ENCODE peak calls at places on chromosomes 12 and 14, in ten cellular contexts. One of them, this sample, is unnamed.

GRCh38 chr12:113740699-113741098 is 225.4 kb downstream of the RBM19 start:
- DNase-seq in body of pancreas: no peak
- DNase-seq in transverse colon: no peak
- DNase-seq in H54: no peak
- DNase-seq in A549: no peak
- DNase-seq in IMR-90: no peak
- DNase-seq in K562: peak; percentile 63
- DNase-seq in endothelial cell of umbilical vein: no peak
- DNase-seq in right lobe of liver: no peak
- DNase-seq in breast epithelium: no peak
- DNase-seq in this sample: no peak

GRCh38 chr12:120698677-120699076 is 11.6 kb upstream of the UNC119B start:
- DNase-seq in body of pancreas: no peak
- DNase-seq in transverse colon: no peak
- DNase-seq in H54: no peak
- DNase-seq in A549: no peak
- DNase-seq in IMR-90: no peak
- DNase-seq in K562: no peak
- DNase-seq in endothelial cell of umbilical vein: peak; percentile 71
- DNase-seq in right lobe of liver: no peak
- DNase-seq in breast epithelium: no peak
- DNase-seq in this sample: no peak

GRCh38 chr14:54446201-54446693 is 5.1 kb upstream of the CNIH1 start:
- DNase-seq in body of pancreas: no peak
- DNase-seq in transverse colon: peak; percentile 64
- DNase-seq in H54: no peak
- DNase-seq in A549: no peak
- DNase-seq in IMR-90: no peak
- DNase-seq in K562: no peak
- DNase-seq in endothelial cell of umbilical vein: no peak
- DNase-seq in right lobe of liver: no peak
- DNase-seq in breast epithelium: no peak
- DNase-seq in this sample: peak; percentile 14

GRCh38 chr14:85565862-85566296 is 35.9 kb downstream of the FLRT2 start:
- DNase-seq in body of pancreas: peak; percentile 24
- DNase-seq in transverse colon: no peak
- DNase-seq in H54: no peak
- DNase-seq in A549: no peak
- DNase-seq in IMR-90: peak; percentile 69
- DNase-seq in K562: no peak
- DNase-seq in endothelial cell of umbilical vein: peak; percentile 89
- DNase-seq in right lobe of liver: no peak
- DNase-seq in breast epithelium: no peak
- DNase-seq in this sample: no peak

GRCh38 chr12:32110942-32111341 is 4.3 kb downstream of the BICD1 start:
- DNase-seq in body of pancreas: no peak
- DNase-seq in transverse colon: no peak
- DNase-seq in H54: no peak
- DNase-seq in A549: no peak
- DNase-seq in IMR-90: no peak
- DNase-seq in K562: no peak
- DNase-seq in endothelial cell of umbilical vein: no peak
- DNase-seq in right lobe of liver: no peak
- DNase-seq in breast epithelium: no peak
- DNase-seq in this sample: no peak

GRCh38 chr12:11183009-11183408 is 3.7 kb downstream of the TAS2R42 start:
- DNase-seq in body of pancreas: no peak
- DNase-seq in transverse colon: no peak
- DNase-seq in H54: no peak
- DNase-seq in A549: no peak
- DNase-seq in IMR-90: no peak
- DNase-seq in K562: no peak
- DNase-seq in endothelial cell of umbilical vein: no peak
- DNase-seq in right lobe of liver: no peak
- DNase-seq in breast epithelium: no peak
- DNase-seq in this sample: no peak

GRCh38 chr12:57091633-57092528 is 3.0 kb downstream of the NAB2 start:
- DNase-seq in body of pancreas: no peak
- DNase-seq in transverse colon: no peak
- DNase-seq in H54: no peak
- DNase-seq in A549: no peak
- DNase-seq in IMR-90: no peak
- DNase-seq in K562: no peak
- DNase-seq in endothelial cell of umbilical vein: no peak
- DNase-seq in right lobe of liver: no peak
- DNase-seq in breast epithelium: no peak
- DNase-seq in this sample: no peak

GRCh38 chr12:87140257-87140656 is 884.1 kb upstream of the MGAT4C start:
- DNase-seq in body of pancreas: no peak
- DNase-seq in transverse colon: no peak
- DNase-seq in H54: no peak
- DNase-seq in A549: no peak
- DNase-seq in IMR-90: peak; percentile 62
- DNase-seq in K562: no peak
- DNase-seq in endothelial cell of umbilical vein: no peak
- DNase-seq in right lobe of liver: no peak
- DNase-seq in breast epithelium: no peak
- DNase-seq in this sample: no peak

DNA sequence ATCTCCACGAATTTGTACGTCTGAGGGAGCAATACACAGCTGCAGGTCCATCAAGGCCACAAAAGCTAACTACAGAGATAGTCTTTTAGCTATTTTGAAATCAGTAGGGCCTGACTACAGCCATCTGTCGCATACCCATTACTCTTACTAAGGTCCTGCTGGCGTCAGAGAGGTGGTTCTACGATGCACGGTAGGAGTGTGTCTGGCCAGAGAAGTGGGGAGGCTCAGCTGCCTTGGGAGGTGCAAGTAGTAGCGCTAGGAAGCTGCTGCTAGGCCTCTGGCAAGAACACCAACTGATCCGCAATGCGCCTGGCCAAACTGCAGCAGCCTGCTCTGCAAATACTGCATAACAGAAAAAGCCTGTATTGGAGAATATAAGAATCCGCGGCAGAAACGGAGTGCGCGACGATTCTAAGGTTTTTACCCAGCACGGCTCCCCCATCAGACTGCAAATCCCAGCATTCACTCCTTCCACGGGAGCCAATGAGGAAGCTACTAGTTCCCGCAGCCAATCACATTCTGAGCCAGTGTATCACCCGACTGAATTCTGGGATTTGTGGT is 743 bp upstream of the CAND1 start:
- DNase-seq in body of pancreas: peak; percentile 92
- DNase-seq in transverse colon: peak; percentile 88
- DNase-seq in H54: peak; percentile 74
- DNase-seq in A549: peak; percentile 99
- DNase-seq in IMR-90: peak; percentile 99
- DNase-seq in K562: peak; percentile 95
- DNase-seq in endothelial cell of umbilical vein: peak; percentile 98
- DNase-seq in right lobe of liver: peak; percentile 85
- DNase-seq in breast epithelium: peak; percentile 81
- DNase-seq in this sample: peak; percentile 98
- TF ChIP-seq POLR2A in body of pancreas: peak; percentile 41
- TF ChIP-seq POLR2A in transverse colon: no peak
- TF ChIP-seq POLR2A in H54: no peak
- TF ChIP-seq POLR2A in A549: no peak
- TF ChIP-seq POLR2A in IMR-90: no peak
- TF ChIP-seq POLR2A in K562: no peak
- TF ChIP-seq POLR2A in endothelial cell of umbilical vein: peak; percentile 65
- TF ChIP-seq POLR2A in right lobe of liver: peak; percentile 58
- TF ChIP-seq POLR2A in breast epithelium: no peak
- TF ChIP-seq POLR2A in this sample: no peak

DNA sequence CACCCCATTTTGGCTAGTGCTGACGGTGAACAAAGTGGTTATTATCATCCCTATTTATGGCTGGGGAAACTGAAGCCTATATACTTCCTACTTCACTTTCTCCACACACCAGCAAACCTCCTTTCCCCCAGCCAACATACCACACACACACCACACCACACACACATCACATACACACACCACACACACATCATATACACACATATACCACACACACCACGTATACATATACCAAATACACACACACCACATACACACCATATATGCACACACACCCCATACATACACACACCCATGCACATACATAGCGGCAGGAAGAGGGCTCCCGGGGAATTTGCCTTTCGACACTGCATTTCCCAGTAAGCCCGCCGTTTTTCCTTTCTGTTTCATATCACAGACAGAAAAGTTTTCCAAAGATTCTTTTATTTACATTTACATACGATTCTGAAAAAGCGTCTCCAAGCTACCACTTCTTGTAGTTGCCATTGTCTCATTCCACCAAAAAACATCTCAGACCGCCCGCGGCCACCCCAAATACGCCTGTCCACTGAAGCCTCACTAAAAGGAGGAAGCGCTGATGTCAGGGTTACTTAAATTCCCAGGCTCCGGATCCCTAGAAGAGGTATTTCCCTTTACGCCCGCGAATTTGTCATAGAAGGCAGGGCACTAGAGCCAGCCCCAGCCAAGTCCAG is 826 bp upstream of the RAB5B start:
- DNase-seq in body of pancreas: no peak
- DNase-seq in transverse colon: peak; percentile 18
- DNase-seq in H54: no peak
- DNase-seq in A549: no peak
- DNase-seq in IMR-90: peak; percentile 53
- DNase-seq in K562: no peak
- DNase-seq in endothelial cell of umbilical vein: no peak
- DNase-seq in right lobe of liver: no peak
- DNase-seq in breast epithelium: no peak
- DNase-seq in this sample: peak; percentile 75
- TF ChIP-seq POLR2A in body of pancreas: no peak
- TF ChIP-seq POLR2A in transverse colon: peak; percentile 68
- TF ChIP-seq POLR2A in H54: no peak
- TF ChIP-seq POLR2A in A549: peak; percentile 23
- TF ChIP-seq POLR2A in IMR-90: peak; percentile 84
- TF ChIP-seq POLR2A in K562: peak; percentile 59
- TF ChIP-seq POLR2A in endothelial cell of umbilical vein: peak; percentile 42
- TF ChIP-seq POLR2A in right lobe of liver: peak; percentile 74
- TF ChIP-seq POLR2A in breast epithelium: peak; percentile 51
- TF ChIP-seq POLR2A in this sample: no peak

GRCh38 chr12:121838096-121838495 is 20.6 kb downstream of the HPD start:
- DNase-seq in body of pancreas: no peak
- DNase-seq in transverse colon: no peak
- DNase-seq in H54: no peak
- DNase-seq in A549: no peak
- DNase-seq in IMR-90: no peak
- DNase-seq in K562: no peak
- DNase-seq in endothelial cell of umbilical vein: no peak
- DNase-seq in right lobe of liver: no peak
- DNase-seq in breast epithelium: no peak
- DNase-seq in this sample: no peak

GRCh38 chr12:121839993-121840761 is 18.5 kb downstream of the HPD start:
- DNase-seq in body of pancreas: no peak
- DNase-seq in transverse colon: no peak
- DNase-seq in H54: no peak
- DNase-seq in A549: no peak
- DNase-seq in IMR-90: no peak
- DNase-seq in K562: no peak
- DNase-seq in endothelial cell of umbilical vein: no peak
- DNase-seq in right lobe of liver: no peak
- DNase-seq in breast epithelium: no peak
- DNase-seq in this sample: no peak

GRCh38 chr12:121837680-121838079 is 21.0 kb downstream of the HPD start:
- DNase-seq in body of pancreas: no peak
- DNase-seq in transverse colon: no peak
- DNase-seq in H54: no peak
- DNase-seq in A549: no peak
- DNase-seq in IMR-90: no peak
- DNase-seq in K562: no peak
- DNase-seq in endothelial cell of umbilical vein: no peak
- DNase-seq in right lobe of liver: no peak
- DNase-seq in breast epithelium: no peak
- DNase-seq in this sample: no peak

GRCh38 chr12:121843236-121843982 is 15.2 kb downstream of the HPD start:
- DNase-seq in body of pancreas: no peak
- DNase-seq in transverse colon: no peak
- DNase-seq in H54: no peak
- DNase-seq in A549: no peak
- DNase-seq in IMR-90: no peak
- DNase-seq in K562: peak; percentile 45
- DNase-seq in endothelial cell of umbilical vein: no peak
- DNase-seq in right lobe of liver: no peak
- DNase-seq in breast epithelium: no peak
- DNase-seq in this sample: no peak

DNA sequence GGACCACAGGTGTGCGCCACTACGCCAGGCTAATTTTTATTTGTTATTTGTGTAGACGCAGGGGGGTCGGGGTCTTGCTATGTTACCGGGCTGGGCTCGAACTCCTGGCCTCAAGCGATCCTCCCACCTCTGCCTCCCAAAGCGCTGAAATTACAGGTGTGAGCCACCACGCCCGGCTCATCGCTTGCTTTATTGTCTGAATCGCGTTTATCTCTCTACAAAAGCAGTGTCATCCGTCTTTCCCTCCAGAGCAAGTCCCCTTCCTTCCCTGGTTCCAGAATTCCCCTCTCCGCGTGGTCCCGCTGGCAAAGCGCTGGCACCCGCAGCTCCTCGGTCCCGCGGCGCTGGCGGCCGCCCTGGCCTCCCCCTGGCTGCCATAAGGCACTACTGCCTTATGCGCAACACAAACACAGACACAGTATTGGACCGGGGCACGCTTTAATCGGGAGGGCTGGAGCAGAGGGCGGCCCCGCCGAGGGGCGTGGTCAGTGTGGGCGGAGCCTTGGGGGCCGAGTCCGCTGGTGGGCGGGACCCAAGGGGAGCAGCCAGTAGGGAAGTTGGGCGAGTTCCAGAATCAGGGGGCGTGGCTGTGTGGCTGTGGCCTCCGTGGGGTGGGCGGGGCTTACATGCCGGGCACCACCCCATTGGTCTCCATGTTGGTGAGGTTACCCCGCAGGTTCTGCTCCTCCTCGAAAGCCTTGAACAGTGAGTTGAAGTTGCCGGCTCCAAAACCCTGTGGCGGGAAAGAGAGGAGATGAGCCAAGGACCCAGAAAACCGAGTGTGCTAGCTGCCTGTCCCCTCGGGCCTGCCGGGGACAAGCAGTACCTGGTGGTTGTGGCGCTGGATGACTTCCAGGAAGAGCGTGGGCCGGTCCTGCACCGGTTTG is 19.3 kb downstream of the HPD start:
- DNase-seq in body of pancreas: peak; percentile 100
- DNase-seq in transverse colon: peak; percentile 100
- DNase-seq in H54: peak; percentile 95
- DNase-seq in A549: peak; percentile 96
- DNase-seq in IMR-90: peak; percentile 96
- DNase-seq in K562: peak; percentile 100
- DNase-seq in endothelial cell of umbilical vein: peak; percentile 99
- DNase-seq in right lobe of liver: peak; percentile 99
- DNase-seq in breast epithelium: peak; percentile 100
- DNase-seq in this sample: peak; percentile 99
- TF ChIP-seq POLR2A in body of pancreas: peak; percentile 62
- TF ChIP-seq POLR2A in transverse colon: peak; percentile 55
- TF ChIP-seq POLR2A in H54: peak; percentile 41
- TF ChIP-seq POLR2A in A549: peak; percentile 55
- TF ChIP-seq POLR2A in IMR-90: no peak
- TF ChIP-seq POLR2A in K562: peak; percentile 91
- TF ChIP-seq POLR2A in endothelial cell of umbilical vein: peak; percentile 26
- TF ChIP-seq POLR2A in right lobe of liver: peak; percentile 60
- TF ChIP-seq POLR2A in breast epithelium: no peak
- TF ChIP-seq POLR2A in this sample: peak; percentile 93

DNA sequence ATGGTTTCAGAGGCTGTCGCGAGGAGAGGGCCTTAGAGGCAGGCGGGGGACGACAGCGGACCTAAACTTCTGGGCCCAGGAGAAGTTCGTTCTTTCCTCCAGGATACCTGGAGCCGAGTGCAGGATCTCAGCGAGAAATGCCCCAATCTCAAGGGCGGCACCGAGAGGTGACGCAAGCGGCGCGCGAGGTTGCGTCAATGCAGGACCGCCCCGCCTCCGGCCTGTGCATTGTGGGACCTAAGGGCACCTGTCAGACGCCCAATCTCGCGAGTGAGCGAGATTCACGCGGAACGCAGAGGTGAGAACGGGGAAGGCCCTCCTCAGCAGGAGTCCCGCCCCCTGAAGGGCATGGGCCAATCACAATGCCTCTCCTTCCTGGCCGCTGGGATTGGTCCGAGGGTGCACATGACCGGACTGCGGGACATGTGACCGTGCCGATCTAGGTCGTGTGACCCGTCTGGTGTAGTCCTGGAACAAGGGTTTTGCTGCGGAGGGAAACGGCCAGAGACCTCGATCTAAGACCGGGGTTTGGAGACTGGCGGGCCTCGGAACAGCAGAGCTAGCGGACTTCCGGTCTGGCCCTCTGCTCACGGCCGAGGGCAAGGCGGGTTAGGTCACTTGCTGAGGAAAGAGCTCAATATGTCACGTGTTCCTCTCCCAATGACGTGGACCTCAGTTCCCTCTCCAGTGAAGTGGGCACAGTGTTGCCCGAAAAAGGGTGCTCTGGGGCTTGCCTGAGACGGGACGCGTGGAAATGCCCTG is 16.3 kb upstream of the DYNC1H1 start:
- DNase-seq in body of pancreas: peak; percentile 100
- DNase-seq in transverse colon: peak; percentile 100
- DNase-seq in H54: peak; percentile 98
- DNase-seq in A549: peak; percentile 98
- DNase-seq in IMR-90: peak; percentile 100
- DNase-seq in K562: peak; percentile 94
- DNase-seq in endothelial cell of umbilical vein: peak; percentile 100
- DNase-seq in right lobe of liver: peak; percentile 100
- DNase-seq in breast epithelium: peak; percentile 100
- DNase-seq in this sample: peak; percentile 100
- TF ChIP-seq POLR2A in body of pancreas: peak; percentile 99
- TF ChIP-seq POLR2A in transverse colon: peak; percentile 96
- TF ChIP-seq POLR2A in H54: peak; percentile 69
- TF ChIP-seq POLR2A in A549: peak; percentile 90
- TF ChIP-seq POLR2A in IMR-90: peak; percentile 99
- TF ChIP-seq POLR2A in K562: peak; percentile 97
- TF ChIP-seq POLR2A in endothelial cell of umbilical vein: peak; percentile 88
- TF ChIP-seq POLR2A in right lobe of liver: peak; percentile 87
- TF ChIP-seq POLR2A in breast epithelium: peak; percentile 74
- TF ChIP-seq POLR2A in this sample: peak; percentile 99